ENCODE peak calls at places on chromosomes 12 and 14, in seven cellular contexts. One of them, this sample, is unnamed. For H3K9me3 and H3K27me3, the result is how much of the 10 kb centered on the place peaks cover.

GRCh38 chr12:8026282-8026637 is 6.3 kb upstream of the FOXJ2 start:
- DNase-seq in heart left ventricle: no peak
- DNase-seq in mammary epithelial cell: no peak
- DNase-seq in PC-9: no peak
- DNase-seq in AG04450: no peak
- DNase-seq in IMR-90: no peak
- DNase-seq in PC-3: no peak
- DNase-seq in this sample: no peak

GRCh38 chr14:104999361-104999760 is 13.8 kb downstream of the CLBA1 start:
- DNase-seq in heart left ventricle: peak
- DNase-seq in mammary epithelial cell: no peak
- DNase-seq in PC-9: no peak
- DNase-seq in AG04450: no peak
- DNase-seq in IMR-90: no peak
- DNase-seq in PC-3: no peak
- DNase-seq in this sample: no peak

GRCh38 chr12:30725739-30726138 is 29.0 kb downstream of the CAPRIN2 start:
- DNase-seq in heart left ventricle: no peak
- DNase-seq in mammary epithelial cell: peak
- DNase-seq in PC-9: no peak
- DNase-seq in AG04450: peak
- DNase-seq in IMR-90: peak
- DNase-seq in PC-3: peak
- DNase-seq in this sample: no peak

GRCh38 chr12:14066021-14066420 is 84.6 kb upstream of the GRIN2B start:
- DNase-seq in heart left ventricle: no peak
- DNase-seq in mammary epithelial cell: peak
- DNase-seq in PC-9: no peak
- DNase-seq in AG04450: no peak
- DNase-seq in IMR-90: no peak
- DNase-seq in PC-3: peak
- DNase-seq in this sample: no peak

GRCh38 chr14:53338192-53338591 is 185.1 kb upstream of the DDHD1 start:
- DNase-seq in heart left ventricle: no peak
- DNase-seq in mammary epithelial cell: no peak
- DNase-seq in PC-9: no peak
- DNase-seq in AG04450: peak
- DNase-seq in IMR-90: peak
- DNase-seq in PC-3: peak
- DNase-seq in this sample: no peak

GRCh38 chr14:48925184-48925583 is 661.0 kb downstream of the RPS29 start:
- DNase-seq in heart left ventricle: no peak
- DNase-seq in mammary epithelial cell: no peak
- DNase-seq in PC-9: no peak
- DNase-seq in AG04450: no peak
- DNase-seq in IMR-90: no peak
- DNase-seq in PC-3: no peak
- DNase-seq in this sample: no peak

GRCh38 chr12:111488271-111488670 is 82.5 kb downstream of the SH2B3 start:
- DNase-seq in heart left ventricle: peak
- DNase-seq in mammary epithelial cell: no peak
- DNase-seq in PC-9: no peak
- DNase-seq in AG04450: no peak
- DNase-seq in IMR-90: peak
- DNase-seq in PC-3: no peak
- DNase-seq in this sample: no peak

GRCh38 chr12:46267618-46268348 is 1.1 kb downstream of the SLC38A1 start:
- DNase-seq in heart left ventricle: no peak
- DNase-seq in mammary epithelial cell: peak
- DNase-seq in PC-9: no peak
- DNase-seq in AG04450: no peak
- DNase-seq in IMR-90: peak
- DNase-seq in PC-3: peak
- DNase-seq in this sample: peak

DNA sequence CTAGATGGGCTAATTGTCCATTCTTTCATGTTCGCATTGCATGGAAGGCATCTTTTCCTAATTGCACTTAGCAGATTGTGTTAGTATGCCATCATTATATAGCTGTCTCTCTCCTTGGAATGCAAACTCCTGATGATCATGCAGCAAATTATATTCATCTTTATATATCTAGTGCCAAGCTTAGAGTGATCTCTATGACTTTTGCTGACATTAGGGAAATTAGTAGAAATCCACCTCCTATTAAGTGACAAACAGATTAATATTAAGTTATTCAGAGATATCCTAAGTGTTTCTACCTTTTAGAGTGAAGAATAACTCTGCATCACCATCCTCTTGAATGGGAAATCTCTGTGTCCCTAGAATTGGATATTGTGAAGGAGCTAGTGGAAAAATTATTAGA is 185.6 kb downstream of the FOXG1 start:
- DNase-seq in heart left ventricle: no peak
- DNase-seq in mammary epithelial cell: no peak
- DNase-seq in PC-9: no peak
- DNase-seq in AG04450: no peak
- DNase-seq in IMR-90: no peak
- DNase-seq in PC-3: no peak
- DNase-seq in this sample: no peak
- H3K9me3 ChIP-seq in heart left ventricle: under half
- H3K9me3 ChIP-seq in mammary epithelial cell: under half
- H3K9me3 ChIP-seq in PC-9: under half
- H3K9me3 ChIP-seq in AG04450: under half
- H3K9me3 ChIP-seq in IMR-90: under half
- H3K9me3 ChIP-seq in PC-3: under half
- H3K9me3 ChIP-seq in this sample: under half

GRCh38 chr14:69928111-69928523 is 48.9 kb downstream of the SMOC1 start:
- DNase-seq in heart left ventricle: no peak
- DNase-seq in mammary epithelial cell: no peak
- DNase-seq in PC-9: no peak
- DNase-seq in AG04450: peak
- DNase-seq in IMR-90: peak
- DNase-seq in PC-3: no peak
- DNase-seq in this sample: no peak

GRCh38 chr14:69933623-69934275 is 54.5 kb downstream of the SMOC1 start:
- DNase-seq in heart left ventricle: no peak
- DNase-seq in mammary epithelial cell: no peak
- DNase-seq in PC-9: no peak
- DNase-seq in AG04450: no peak
- DNase-seq in IMR-90: no peak
- DNase-seq in PC-3: no peak
- DNase-seq in this sample: no peak

GRCh38 chr14:69932391-69932790 is 53.2 kb downstream of the SMOC1 start:
- DNase-seq in heart left ventricle: no peak
- DNase-seq in mammary epithelial cell: no peak
- DNase-seq in PC-9: no peak
- DNase-seq in AG04450: no peak
- DNase-seq in IMR-90: no peak
- DNase-seq in PC-3: no peak
- DNase-seq in this sample: no peak

GRCh38 chr14:69937367-69937777 is 58.2 kb downstream of the SMOC1 start:
- DNase-seq in heart left ventricle: no peak
- DNase-seq in mammary epithelial cell: no peak
- DNase-seq in PC-9: no peak
- DNase-seq in AG04450: no peak
- DNase-seq in IMR-90: no peak
- DNase-seq in PC-3: no peak
- DNase-seq in this sample: no peak

DNA sequence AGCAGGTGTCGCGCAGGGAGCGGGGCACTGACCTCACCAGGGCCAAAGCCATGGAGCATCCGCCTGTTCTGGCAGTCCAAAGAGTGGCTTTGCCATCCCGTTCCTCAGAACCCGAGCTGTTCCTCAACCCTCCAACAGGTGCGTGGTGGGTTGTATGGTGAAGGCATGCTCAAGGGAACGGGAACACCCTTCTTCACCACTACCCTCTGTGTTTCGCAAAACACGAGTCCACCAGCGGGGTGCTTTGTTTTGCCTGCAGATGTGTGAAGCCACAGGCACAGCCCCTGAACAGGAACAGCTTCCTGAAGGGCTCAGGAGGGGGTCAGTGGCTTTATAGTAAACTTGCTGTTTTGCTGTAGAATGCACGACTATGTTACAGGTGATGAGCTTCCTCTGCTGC is 52.7 kb downstream of the SMOC1 start:
- DNase-seq in heart left ventricle: no peak
- DNase-seq in mammary epithelial cell: no peak
- DNase-seq in PC-9: no peak
- DNase-seq in AG04450: no peak
- DNase-seq in IMR-90: no peak
- DNase-seq in PC-3: no peak
- DNase-seq in this sample: no peak
- H3K27me3 ChIP-seq in heart left ventricle: half or more
- H3K27me3 ChIP-seq in mammary epithelial cell: under half
- H3K27me3 ChIP-seq in PC-9: half or more
- H3K27me3 ChIP-seq in AG04450: under half
- H3K27me3 ChIP-seq in IMR-90: under half
- H3K27me3 ChIP-seq in PC-3: half or more
- H3K27me3 ChIP-seq in this sample: under half

GRCh38 chr14:38762436-38762835 is 340.6 kb downstream of the SEC23A start:
- DNase-seq in heart left ventricle: no peak
- DNase-seq in mammary epithelial cell: no peak
- DNase-seq in PC-9: no peak
- DNase-seq in AG04450: no peak
- DNase-seq in IMR-90: no peak
- DNase-seq in PC-3: no peak
- DNase-seq in this sample: no peak
- H3K27ac ChIP-seq in heart left ventricle: no peak
- H3K27ac ChIP-seq in mammary epithelial cell: no peak
- H3K27ac ChIP-seq in PC-9: no peak
- H3K27ac ChIP-seq in AG04450: no peak
- H3K27ac ChIP-seq in IMR-90: no peak
- H3K27ac ChIP-seq in PC-3: no peak
- H3K27ac ChIP-seq in this sample: no peak

GRCh38 chr14:100261621-100262020 is 22.7 kb downstream of the YY1 start:
- DNase-seq in heart left ventricle: no peak
- DNase-seq in mammary epithelial cell: no peak
- DNase-seq in PC-9: no peak
- DNase-seq in AG04450: no peak
- DNase-seq in IMR-90: no peak
- DNase-seq in PC-3: no peak
- DNase-seq in this sample: no peak
- H3K9me3 ChIP-seq in heart left ventricle: under half
- H3K9me3 ChIP-seq in mammary epithelial cell: under half
- H3K9me3 ChIP-seq in PC-9: under half
- H3K9me3 ChIP-seq in AG04450: under half
- H3K9me3 ChIP-seq in IMR-90: under half
- H3K9me3 ChIP-seq in PC-3: under half
- H3K9me3 ChIP-seq in this sample: under half

DNA sequence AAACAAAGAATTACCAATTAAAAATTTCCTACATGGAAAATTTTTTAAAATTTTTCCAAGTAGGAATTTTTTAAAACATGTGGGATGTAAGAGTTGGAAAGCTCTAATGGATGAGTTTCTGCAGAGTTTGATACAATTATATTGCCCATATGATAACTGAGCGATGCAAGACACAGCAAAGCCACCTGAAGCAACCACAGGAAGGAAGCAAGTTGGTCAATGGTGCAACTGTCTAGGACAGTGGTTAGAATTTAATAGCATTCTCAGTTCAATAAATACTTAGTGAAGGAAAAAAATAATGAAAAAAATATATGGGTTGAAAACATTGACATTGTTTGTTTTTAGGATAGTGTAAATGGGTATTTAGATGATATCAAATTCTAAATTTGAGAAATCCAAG is 178.6 kb upstream of the GARIN2 start:
- DNase-seq in heart left ventricle: no peak
- DNase-seq in mammary epithelial cell: no peak
- DNase-seq in PC-9: no peak
- DNase-seq in AG04450: no peak
- DNase-seq in IMR-90: no peak
- DNase-seq in PC-3: no peak
- DNase-seq in this sample: no peak
- H3K27me3 ChIP-seq in heart left ventricle: under half
- H3K27me3 ChIP-seq in mammary epithelial cell: under half
- H3K27me3 ChIP-seq in PC-9: under half
- H3K27me3 ChIP-seq in AG04450: under half
- H3K27me3 ChIP-seq in IMR-90: under half
- H3K27me3 ChIP-seq in PC-3: under half
- H3K27me3 ChIP-seq in this sample: under half

GRCh38 chr12:124501080-124501642 is 66.3 kb downstream of the NCOR2 start:
- DNase-seq in heart left ventricle: no peak
- DNase-seq in mammary epithelial cell: no peak
- DNase-seq in PC-9: no peak
- DNase-seq in AG04450: no peak
- DNase-seq in IMR-90: no peak
- DNase-seq in PC-3: no peak
- DNase-seq in this sample: no peak

GRCh38 chr12:124498870-124499753 is 68.3 kb downstream of the NCOR2 start:
- DNase-seq in heart left ventricle: no peak
- DNase-seq in mammary epithelial cell: no peak
- DNase-seq in PC-9: no peak
- DNase-seq in AG04450: no peak
- DNase-seq in IMR-90: peak
- DNase-seq in PC-3: no peak
- DNase-seq in this sample: no peak

GRCh38 chr12:124498178-124498869 is 69.1 kb downstream of the NCOR2 start:
- DNase-seq in heart left ventricle: no peak
- DNase-seq in mammary epithelial cell: no peak
- DNase-seq in PC-9: no peak
- DNase-seq in AG04450: no peak
- DNase-seq in IMR-90: peak
- DNase-seq in PC-3: no peak
- DNase-seq in this sample: no peak

GRCh38 chr12:124500232-124501079 is 67.0 kb downstream of the NCOR2 start:
- DNase-seq in heart left ventricle: no peak
- DNase-seq in mammary epithelial cell: peak
- DNase-seq in PC-9: peak
- DNase-seq in AG04450: no peak
- DNase-seq in IMR-90: peak
- DNase-seq in PC-3: peak
- DNase-seq in this sample: no peak

GRCh38 chr12:124499873-124500231 is 67.6 kb downstream of the NCOR2 start:
- DNase-seq in heart left ventricle: no peak
- DNase-seq in mammary epithelial cell: no peak
- DNase-seq in PC-9: no peak
- DNase-seq in AG04450: no peak
- DNase-seq in IMR-90: no peak
- DNase-seq in PC-3: no peak
- DNase-seq in this sample: no peak
- H3K27ac ChIP-seq in heart left ventricle: peak
- H3K27ac ChIP-seq in mammary epithelial cell: no peak
- H3K27ac ChIP-seq in PC-9: no peak
- H3K27ac ChIP-seq in AG04450: no peak
- H3K27ac ChIP-seq in IMR-90: no peak
- H3K27ac ChIP-seq in PC-3: no peak
- H3K27ac ChIP-seq in this sample: no peak